ENCODE peak calls at places on chromosomes 2 and 18, in four cellular contexts. M is pancreas; J is CD8-positive, alpha-beta T cell; O is upper lobe of left lung. E is an unnamed sample.

GRCh38 chr2:143433158-143433557 is 303.9 kb downstream of the ARHGAP15 start:
- ATAC-seq in M (no peak), J (no peak), O (no peak), E (peak; percentile 31)

GRCh38 chr2:168915433-168916328 is 14.6 kb downstream of the G6PC2 start:
- ATAC-seq in M (no peak), J (no peak), O (no peak), E (no peak)

GRCh38 chr2:60861736-60862135 is 19.6 kb upstream of the REL start:
- ATAC-seq in M (no peak), J (no peak), O (peak; percentile 53), E (no peak)

GRCh38 chr2:71166812-71167211 is 36.4 kb downstream of the MPHOSPH10 start:
- ATAC-seq in M (no peak), J (no peak), O (no peak), E (no peak)

GRCh38 chr2:67572721-67573485 is 175.8 kb downstream of the ETAA1 start:
- ATAC-seq in M (peak; percentile 61), J (no peak), O (no peak), E (no peak)

GRCh38 chr2:46909771-46910419 is 5.7 kb downstream of the MCFD2 start:
- ATAC-seq in M (peak; percentile 39), J (no peak), O (peak; percentile 30), E (no peak)

GRCh38 chr2:210662557-210662956 is 106.2 kb downstream of the CPS1 start:
- ATAC-seq in M (peak; percentile 86), J (no peak), O (no peak), E (no peak)

GRCh38 chr2:48332286-48332685 is 197.7 kb upstream of the STON1 start:
- ATAC-seq in M (peak; percentile 53), J (no peak), O (peak; percentile 75), E (no peak)

GRCh38 chr2:158661231-158661630 is 133.9 kb upstream of the DAPL1 start:
- ATAC-seq in M (no peak), J (no peak), O (no peak), E (no peak)

GRCh38 chr2:17752892-17753802 is 463 bp downstream of the SMC6 start:
- ATAC-seq in M (peak; percentile 82), J (peak; percentile 29), O (peak; percentile 81), E (peak; percentile 66)

GRCh38 chr2:226874749-226875148 is 38.9 kb downstream of the RHBDD1 start:
- ATAC-seq in M (no peak), J (no peak), O (no peak), E (no peak)

GRCh38 chr2:226873826-226874225 is 38.0 kb downstream of the RHBDD1 start:
- ATAC-seq in M (no peak), J (no peak), O (no peak), E (no peak)

GRCh38 chr2:226877491-226877890 is 41.6 kb downstream of the RHBDD1 start:
- ATAC-seq in M (no peak), J (no peak), O (no peak), E (no peak)

GRCh38 chr2:226873051-226873620 is 37.3 kb downstream of the RHBDD1 start:
- ATAC-seq in M (no peak), J (no peak), O (no peak), E (no peak)

GRCh38 chr2:226875438-226876225 is 39.8 kb downstream of the RHBDD1 start:
- ATAC-seq in M (no peak), J (no peak), O (peak; percentile 67), E (no peak)
- H3K4me1 ChIP-seq in M (no peaks in the 10 kb centered on the region), J (no peaks in the 10 kb centered on the region), O (no peaks in the 10 kb centered on the region), E (no peaks in the 10 kb centered on the region)

DNA sequence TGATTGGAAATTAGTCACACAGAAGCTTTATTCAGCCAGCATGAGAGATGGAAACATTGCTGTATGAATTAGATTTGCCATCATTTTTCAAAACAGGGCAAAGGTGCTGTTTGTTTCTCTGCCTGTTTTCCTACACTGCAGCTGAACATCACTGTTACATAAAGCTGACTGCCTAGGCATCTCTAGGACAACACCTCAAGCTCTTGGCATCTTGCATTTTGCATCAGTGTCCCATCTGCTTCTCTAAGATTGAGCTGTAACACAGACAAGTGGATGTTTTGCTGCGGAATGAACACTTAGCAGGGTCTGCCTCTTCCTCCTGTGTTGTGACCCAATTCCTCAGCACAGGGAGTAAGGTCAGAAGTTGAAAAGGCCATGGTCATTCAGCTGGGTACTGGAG is 4.9 kb downstream of the CCT7 start:
- ATAC-seq in M (no peak), J (no peak), O (no peak), E (no peak)
- H3K27ac ChIP-seq in M (no peak overlapping the region), J (no peak overlapping the region), O (no peak overlapping the region), E (no peak overlapping the region)

GRCh38 chr18:62493033-62493862 is 29.6 kb upstream of the ZCCHC2 start:
- ATAC-seq in M (no peak), J (no peak), O (no peak), E (no peak)
- H3K4me1 ChIP-seq in M (no peaks in the 10 kb centered on the region), J (no peaks in the 10 kb centered on the region), O (no peaks in the 10 kb centered on the region), E (no peaks in the 10 kb centered on the region)

GRCh38 chr2:240985881-240986786 is 12.3 kb upstream of the SNED1 start:
- ATAC-seq in M (no peak), J (no peak), O (no peak), E (no peak)
- H3K27ac ChIP-seq in M (no peak overlapping the region), J (no peak overlapping the region), O (no peak overlapping the region), E (no peak overlapping the region)

E was measured in gastroesophageal sphincter.